ENCODE peak calls at places on chromosomes 4 and X, in four cellular contexts. Y, J, A and X are unnamed samples.

GRCh38 chrX:361231-362145 is 25.2 kb downstream of the PPP2R3B start:
- DNase-seq in Y (no peak), J (no peak), A (peak; percentile 42), X (no peak)

GRCh38 chrX:47047989-47048388 is 30.3 kb upstream of the RGN start:
- DNase-seq in Y (no peak), J (no peak), A (no peak), X (no peak)

GRCh38 chr4:103198111-103198765 is at the start of gene CENPE:
- DNase-seq in Y (peak; percentile 78), J (peak; percentile 70), A (peak; percentile 87), X (peak; percentile 93)

GRCh38 chr4:3193531-3194203 is 55.3 kb upstream of the MSANTD1 start:
- DNase-seq in Y (no peak), J (peak; percentile 10), A (no peak), X (no peak)

GRCh38 chr4:42570221-42570620 is 86.7 kb downstream of the ATP8A1 start:
- DNase-seq in Y (no peak), J (no peak), A (no peak), X (no peak)

GRCh38 chr4:87038837-87039715 is 104.3 kb downstream of the AFF1 start:
- DNase-seq in Y (no peak), J (no peak), A (no peak), X (peak; percentile 47)

GRCh38 chr4:20318899-20319291 is 67.2 kb downstream of the SLIT2 start:
- DNase-seq in Y (no peak), J (peak; percentile 35), A (no peak), X (no peak)

GRCh38 chr4:148112231-148112982 is 329.8 kb downstream of the NR3C2 start:
- DNase-seq in Y (no peak), J (no peak), A (no peak), X (no peak)

GRCh38 chr4:151801547-151802516 is 41.0 kb upstream of the GATB start:
- DNase-seq in Y (peak; percentile 34), J (peak; percentile 4), A (peak; percentile 45), X (peak; percentile 68)

GRCh38 chrX:132461886-132462285 is 27.0 kb downstream of the MBNL3 start:
- DNase-seq in Y (no peak), J (no peak), A (no peak), X (no peak)

GRCh38 chr4:152316969-152317368 is 218.9 kb downstream of the FBXW7 start:
- DNase-seq in Y (no peak), J (peak; percentile 27), A (no peak), X (no peak)

GRCh38 chr4:114383721-114384120 is 214.9 kb upstream of the UGT8 start:
- DNase-seq in Y (no peak), J (no peak), A (no peak), X (no peak)

GRCh38 chr4:120922390-120923200 is at the start of gene PRDM5:
- DNase-seq in Y (peak; percentile 4), J (no peak), A (peak; percentile 62), X (no peak)

GRCh38 chrX:71534773-71535544 is 2.1 kb downstream of the OGT start:
- DNase-seq in Y (no peak), J (no peak), A (no peak), X (no peak)

GRCh38 chr4:25535701-25536473 is 119.8 kb upstream of the SLC34A2 start:
- DNase-seq in Y (no peak), J (no peak), A (no peak), X (no peak)

GRCh38 chr4:99207069-99207743 is 11.8 kb downstream of the ADH6 start:
- DNase-seq in Y (no peak), J (no peak), A (no peak), X (no peak)

GRCh38 chrX:11757729-11758399 is at the start of gene MSL3:
- DNase-seq in Y (peak; percentile 71), J (peak; percentile 32), A (peak; percentile 80), X (peak; percentile 80)

GRCh38 chr4:154082760-154083530 is 294.1 kb upstream of the SFRP2 start:
- DNase-seq in Y (no peak), J (no peak), A (no peak), X (peak; percentile 27)